ENCODE peak calls at places on chromosomes 7 and 10, in five cellular contexts. E is H4; K is cardiac septum; V is activated naive CD4-positive, alpha-beta T cell treated with Interleukin-2 at 50 U/mL for 16 hours; C is hippocampal formation. Z is an unnamed sample.

GRCh38 chr7:39825391-39825790 is 124.7 kb upstream of the CDK13 start:
- DNase-seq in K (no peak), E (no peak), C (no peak), V (no peak), Z (no peak)

GRCh38 chr7:14602851-14603250 is 299.7 kb downstream of the DGKB start:
- DNase-seq in E (no peak), K (no peak), C (no peak), V (no peak), Z (no peak)

GRCh38 chr10:79056736-79057391 is 11.9 kb upstream of the ZMIZ1 start:
- DNase-seq in E (no peak), K (peak; percentile 62), C (no peak), V (no peak), Z (no peak)

GRCh38 chr7:106891545-106892410 is 26.7 kb downstream of the PIK3CG start:
- DNase-seq in E (peak; percentile 10), C (no peak), V (no peak), K (no peak), Z (no peak)

GRCh38 chr7:80699656-80700318 is 61.3 kb downstream of the CD36 start:
- DNase-seq in C (no peak), K (no peak), V (no peak), E (peak; percentile 57), Z (peak; percentile 33)

GRCh38 chr10:130215076-130215917 is 79.1 kb downstream of the GLRX3 start:
- DNase-seq in K (peak; percentile 69), V (no peak), E (no peak), C (no peak), Z (no peak)

GRCh38 chr10:113960617-113961260 is 82.9 kb upstream of the ADRB1 start:
- DNase-seq in V (peak; percentile 30), E (no peak), K (no peak), C (no peak), Z (no peak)

GRCh38 chr10:119207713-119208552 is 562 bp downstream of the GRK5 start:
- DNase-seq in K (peak; percentile 77), V (peak; percentile 41), C (no peak), E (peak; percentile 30), Z (peak; percentile 65)

GRCh38 chr7:116173051-116174028 is 37.0 kb upstream of the TES start:
- DNase-seq in E (peak; percentile 61), C (peak; percentile 74), V (no peak), K (no peak), Z (no peak)

GRCh38 chr10:121157998-121158397 is 306.8 kb downstream of the WDR11 start:
- DNase-seq in E (peak; percentile 59), V (no peak), C (no peak), K (no peak), Z (no peak)

GRCh38 chr10:102675151-102675886 is 31.0 kb downstream of the TRIM8 start:
- DNase-seq in C (no peak), V (no peak), K (no peak), E (no peak), Z (peak; percentile 51)

GRCh38 chr10:86085686-86086085 is 280.9 kb downstream of the GRID1 start:
- DNase-seq in C (no peak), K (peak; percentile 71), E (no peak), V (no peak), Z (no peak)

GRCh38 chr10:71773221-71773971 is at the start of gene VSIR:
- DNase-seq in K (peak; percentile 98), E (no peak), C (peak; percentile 72), V (peak; percentile 96), Z (peak; percentile 78)

Z was measured in SJCRH30.